ENCODE peak calls at places on chromosomes 7 and 10, in eight cellular contexts. V, F, G, Y, W, T, Z and R are unnamed samples.

GRCh38 chr7:131738066-131738465 is 181.6 kb upstream of the PODXL start:
- DNase-seq in V (no peak), F (no peak), G (no peak), Y (no peak), W (no peak), T (no peak), Z (no peak), R (no peak)

GRCh38 chr7:88309845-88310244 is 3.2 kb upstream of the STEAP4 start:
- DNase-seq in V (no peak), F (no peak), G (no peak), Y (no peak), W (no peak), T (no peak), Z (no peak), R (no peak)

GRCh38 chr10:117431160-117431559 is 55.9 kb upstream of the PDZD8 start:
- DNase-seq in V (no peak), F (no peak), G (no peak), Y (peak), W (no peak), T (no peak), Z (no peak), R (no peak)

GRCh38 chr7:66696774-66697191 is 43.8 kb upstream of the RABGEF1 start:
- DNase-seq in V (no peak), F (no peak), G (no peak), Y (no peak), W (no peak), T (no peak), Z (no peak), R (no peak)

GRCh38 chr10:116113721-116114501 is 159.1 kb downstream of the GFRA1 start:
- DNase-seq in V (no peak), F (no peak), G (no peak), Y (no peak), W (no peak), T (no peak), Z (no peak), R (no peak)

GRCh38 chr10:124560377-124560776 is 98.8 kb downstream of the LHPP start:
- DNase-seq in V (peak), F (no peak), G (no peak), Y (no peak), W (no peak), T (no peak), Z (peak), R (no peak)

GRCh38 chr10:72088879-72089585 is 681 bp upstream of the SPOCK2 start:
- DNase-seq in V (peak), F (no peak), G (peak), Y (no peak), W (no peak), T (no peak), Z (no peak), R (no peak)

GRCh38 chr10:86733260-86733671 is 23.2 kb upstream of the BMPR1A start:
- DNase-seq in V (no peak), F (no peak), G (no peak), Y (no peak), W (no peak), T (no peak), Z (peak), R (no peak)

GRCh38 chr7:27186450-27187157 is 1.6 kb upstream of the HOXA11 start:
- DNase-seq in V (peak), F (no peak), G (no peak), Y (no peak), W (no peak), T (peak), Z (no peak), R (no peak)

GRCh38 chr7:156230576-156230975 is 410.0 kb upstream of the RNF32 start:
- DNase-seq in V (no peak), F (no peak), G (no peak), Y (no peak), W (no peak), T (no peak), Z (no peak), R (no peak)

GRCh38 chr10:1061930-1062769 is 6.0 kb downstream of the WDR37 start:
- DNase-seq in V (no peak), F (no peak), G (no peak), Y (no peak), W (no peak), T (peak), Z (no peak), R (no peak)

GRCh38 chr7:117405519-117405918 is 21.8 kb downstream of the ASZ1 start:
- DNase-seq in V (no peak), F (no peak), G (no peak), Y (no peak), W (no peak), T (no peak), Z (no peak), R (no peak)

GRCh38 chr7:117402109-117402508 is 25.2 kb downstream of the ASZ1 start:
- DNase-seq in V (no peak), F (no peak), G (no peak), Y (no peak), W (no peak), T (no peak), Z (no peak), R (no peak)

GRCh38 chr7:117403737-117404136 is 23.6 kb downstream of the ASZ1 start:
- DNase-seq in V (no peak), F (no peak), G (no peak), Y (no peak), W (no peak), T (no peak), Z (no peak), R (no peak)

GRCh38 chr7:117399820-117400422 is 27.4 kb downstream of the ASZ1 start:
- DNase-seq in V (no peak), F (no peak), G (no peak), Y (no peak), W (no peak), T (no peak), Z (no peak), R (no peak)

DNA sequence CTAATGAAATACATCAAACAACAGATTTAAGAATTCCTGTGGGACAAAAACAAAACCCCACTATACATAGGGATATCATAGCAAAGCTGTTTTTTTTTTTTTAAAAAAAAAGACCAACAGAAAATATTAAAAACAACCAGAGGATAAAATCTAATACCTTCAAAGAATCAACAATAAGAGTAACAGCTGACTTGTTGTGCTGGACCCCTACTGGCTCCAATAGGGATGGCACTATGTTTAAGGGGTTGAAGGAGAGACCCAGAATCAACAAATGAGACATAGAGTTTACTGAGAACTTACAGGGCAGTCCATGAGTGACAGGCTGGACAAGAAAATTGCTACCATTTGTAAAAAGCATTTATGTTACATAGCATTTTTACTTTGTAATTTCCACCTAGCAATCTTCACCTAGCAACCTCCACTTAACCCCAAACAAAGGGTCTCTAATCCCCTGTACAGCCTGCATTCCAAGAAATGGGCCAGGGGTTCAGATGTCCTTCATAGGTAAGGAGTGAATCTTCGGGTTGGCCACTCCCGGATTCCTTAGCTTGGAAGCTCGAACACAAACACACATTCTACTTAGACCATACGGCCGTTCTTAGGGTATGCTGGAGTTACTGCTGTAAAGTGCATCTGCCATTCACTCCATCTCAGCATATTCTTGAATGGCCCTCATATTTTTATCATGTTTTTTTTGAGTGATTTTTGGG is 25.8 kb downstream of the ASZ1 start:
- DNase-seq in V (no peak), F (no peak), G (no peak), Y (no peak), W (no peak), T (no peak), Z (no peak), R (no peak)
- TF ChIP-seq POLR2AphosphoS5 in V (no peak), F (no peak), G (no peak), Y (no peak), W (no peak), T (no peak), Z (no peak), R (no peak)

GRCh38 chr10:68251146-68251545 is 19.2 kb upstream of the ATOH7 start:
- DNase-seq in V (no peak), F (no peak), G (no peak), Y (no peak), W (no peak), T (no peak), Z (no peak), R (no peak)
- TF ChIP-seq POLR2AphosphoS5 in V (no peak), F (no peak), G (no peak), Y (no peak), W (no peak), T (no peak), Z (no peak), R (no peak)

GRCh38 chr7:34158311-34158710 is 253.0 kb downstream of the BMPER start:
- DNase-seq in V (no peak), F (no peak), G (no peak), Y (no peak), W (no peak), T (no peak), Z (no peak), R (no peak)
- TF ChIP-seq POLR2AphosphoS5 in V (no peak), F (no peak), G (no peak), Y (no peak), W (no peak), T (no peak), Z (no peak), R (no peak)

GRCh38 chr7:1739593-1739992 is 69.5 kb downstream of the ELFN1 start:
- DNase-seq in V (no peak), F (no peak), G (no peak), Y (no peak), W (no peak), T (no peak), Z (no peak), R (no peak)
- TF ChIP-seq POLR2AphosphoS5 in V (no peak), F (no peak), G (no peak), Y (no peak), W (no peak), T (no peak), Z (no peak), R (no peak)

GRCh38 chr7:6160191-6160623 is 112.2 kb downstream of the CYTH3 start:
- DNase-seq in V (no peak), F (peak), G (no peak), Y (no peak), W (no peak), T (peak), Z (peak), R (no peak)
- TF ChIP-seq POLR2AphosphoS5 in V (peak), F (no peak), G (no peak), Y (no peak), W (no peak), T (no peak), Z (peak), R (no peak)

GRCh38 chr10:42932735-42933453 is 144.0 kb upstream of the RET start:
- DNase-seq in V (peak), F (no peak), G (no peak), Y (no peak), W (no peak), T (no peak), Z (no peak), R (no peak)
- TF ChIP-seq POLR2AphosphoS5 in V (no peak), F (no peak), G (no peak), Y (no peak), W (no peak), T (no peak), Z (no peak), R (no peak)

DNA sequence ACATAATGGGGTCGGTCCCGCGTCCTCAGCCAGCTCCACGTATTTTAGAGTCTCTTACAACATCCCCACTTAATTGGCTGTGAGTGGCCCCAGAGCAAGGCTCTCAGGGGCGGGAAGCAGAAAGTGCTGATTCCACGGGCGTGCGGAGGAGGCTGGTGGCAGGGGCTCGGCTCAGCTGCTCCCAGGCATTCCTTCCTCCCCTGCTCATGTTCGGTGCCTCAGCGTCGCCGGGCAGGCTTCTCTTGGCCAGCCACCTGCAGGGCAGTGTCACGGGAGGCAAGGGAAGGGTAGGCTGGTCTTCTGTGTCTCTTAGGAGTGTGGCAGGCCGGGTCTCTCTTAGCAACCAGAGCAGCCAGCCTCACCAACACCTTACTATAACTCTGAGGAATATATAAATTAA is 33.8 kb downstream of the IL15RA start:
- DNase-seq in V (no peak), F (no peak), G (no peak), Y (no peak), W (no peak), T (peak), Z (no peak), R (no peak)
- TF ChIP-seq POLR2AphosphoS5 in V (peak), F (peak), G (no peak), Y (no peak), W (no peak), T (no peak), Z (no peak), R (no peak)